ENCODE peak calls at places on chromosomes 1 and 21, in seven cellular contexts. N, M, P, Y, A, H and R are unnamed samples.

GRCh38 chr21:29148535-29148934 is 18.1 kb downstream of the MAP3K7CL start:
- DNase-seq in N (no peak), M (no peak), H (no peak), P (no peak), A (peak; percentile 65), Y (no peak), R (peak; percentile 42)

GRCh38 chr1:19396280-19396679 is 84.2 kb downstream of the SLC66A1 start:
- DNase-seq in P (no peak), Y (no peak), H (no peak), M (no peak), A (no peak), N (no peak), R (no peak)

GRCh38 chr1:22330092-22330762 is 121.4 kb upstream of the ZBTB40 start:
- DNase-seq in P (no peak), M (no peak), N (no peak), A (no peak), H (no peak), Y (no peak), R (no peak)

GRCh38 chr1:66478116-66478515 is 55.8 kb upstream of the SGIP1 start:
- DNase-seq in H (no peak), Y (peak; percentile 44), A (peak; percentile 58), M (no peak), N (no peak), P (no peak), R (peak; percentile 91)

GRCh38 chr1:25899792-25900191 is 6.4 kb downstream of the STMN1 start:
- DNase-seq in H (no peak), P (no peak), Y (no peak), A (no peak), M (no peak), N (no peak), R (no peak)

GRCh38 chr1:47898156-47898825 is 98.9 kb downstream of the TRABD2B start:
- DNase-seq in M (no peak), N (no peak), P (no peak), H (no peak), A (peak; percentile 52), Y (no peak), R (no peak)

GRCh38 chr1:3623441-3624150 is 1.2 kb upstream of the TPRG1L start:
- DNase-seq in M (no peak), H (no peak), N (no peak), A (no peak), P (peak; percentile 42), Y (no peak), R (no peak)

GRCh38 chr1:180215856-180216625 is 14.0 kb upstream of the LHX4 start:
- DNase-seq in P (no peak), H (no peak), N (no peak), A (no peak), M (no peak), Y (no peak), R (no peak)

GRCh38 chr1:147267711-147268110 is 25.2 kb downstream of the CHD1L start:
- DNase-seq in N (no peak), H (no peak), Y (no peak), M (no peak), P (no peak), A (no peak), R (no peak)

GRCh38 chr1:178055093-178055492 is 38.8 kb upstream of the RASAL2 start:
- DNase-seq in H (peak; percentile 12), M (no peak), P (peak; percentile 29), Y (peak; percentile 79), A (no peak), N (no peak), R (peak; percentile 56)

GRCh38 chr1:16375521-16376359 is 8.7 kb downstream of the SZRD1 start:
- DNase-seq in A (peak; percentile 87), M (no peak), P (no peak), Y (no peak), H (no peak), N (no peak), R (peak; percentile 85)

GRCh38 chr21:36478207-36478701 is 1.7 kb downstream of the CLDN14 start:
- DNase-seq in M (no peak), P (no peak), H (no peak), A (peak; percentile 90), N (peak; percentile 29), Y (peak; percentile 86), R (peak; percentile 61)

GRCh38 chr21:37915941-37916794 is at the start of gene KCNJ6:
- DNase-seq in H (no peak), M (no peak), P (peak; percentile 88), Y (peak; percentile 58), A (peak; percentile 60), N (no peak), R (peak; percentile 62)

GRCh38 chr21:41703857-41704501 is 62.9 kb downstream of the RIPK4 start:
- DNase-seq in H (peak; percentile 51), N (no peak), A (no peak), P (no peak), M (no peak), Y (no peak), R (no peak)

GRCh38 chr1:206897175-206897574 is at the start of gene IL24:
- DNase-seq in A (no peak), Y (no peak), M (no peak), H (no peak), N (no peak), P (no peak), R (peak; percentile 17)

GRCh38 chr1:47650205-47650604 is 212.4 kb downstream of the FOXD2 start:
- DNase-seq in H (no peak), N (peak; percentile 18), Y (peak; percentile 87), M (no peak), P (no peak), A (peak; percentile 91), R (peak; percentile 86)

GRCh38 chr1:230681599-230681998 is 32.3 kb downstream of the AGT start:
- DNase-seq in P (no peak), H (no peak), Y (peak; percentile 41), N (peak; percentile 42), A (peak; percentile 94), M (no peak), R (peak; percentile 83)

GRCh38 chr21:34886554-34887385 is 162.3 kb downstream of the RUNX1 start:
- DNase-seq in Y (no peak), A (peak; percentile 60), N (no peak), P (peak; percentile 67), H (peak; percentile 35), M (peak; percentile 30), R (peak; percentile 49)

GRCh38 chr1:57124170-57124569 is 158.4 kb upstream of the C8B start:
- DNase-seq in M (no peak), A (no peak), N (no peak), Y (no peak), P (no peak), H (no peak), R (no peak)

GRCh38 chr1:228073870-228074545 is 8.5 kb upstream of the ARF1 start:
- DNase-seq in P (peak; percentile 36), H (no peak), Y (no peak), A (no peak), N (no peak), M (no peak), R (peak; percentile 18)

GRCh38 chr1:95852483-95853070 is 618.6 kb downstream of the RWDD3 start:
- DNase-seq in A (no peak), Y (no peak), N (no peak), P (peak; percentile 3), M (no peak), H (no peak), R (no peak)

GRCh38 chr1:90902672-90903071 is 119.2 kb downstream of the ZNF644 start:
- DNase-seq in H (no peak), M (no peak), N (no peak), A (no peak), P (no peak), Y (no peak), R (no peak)

DNA sequence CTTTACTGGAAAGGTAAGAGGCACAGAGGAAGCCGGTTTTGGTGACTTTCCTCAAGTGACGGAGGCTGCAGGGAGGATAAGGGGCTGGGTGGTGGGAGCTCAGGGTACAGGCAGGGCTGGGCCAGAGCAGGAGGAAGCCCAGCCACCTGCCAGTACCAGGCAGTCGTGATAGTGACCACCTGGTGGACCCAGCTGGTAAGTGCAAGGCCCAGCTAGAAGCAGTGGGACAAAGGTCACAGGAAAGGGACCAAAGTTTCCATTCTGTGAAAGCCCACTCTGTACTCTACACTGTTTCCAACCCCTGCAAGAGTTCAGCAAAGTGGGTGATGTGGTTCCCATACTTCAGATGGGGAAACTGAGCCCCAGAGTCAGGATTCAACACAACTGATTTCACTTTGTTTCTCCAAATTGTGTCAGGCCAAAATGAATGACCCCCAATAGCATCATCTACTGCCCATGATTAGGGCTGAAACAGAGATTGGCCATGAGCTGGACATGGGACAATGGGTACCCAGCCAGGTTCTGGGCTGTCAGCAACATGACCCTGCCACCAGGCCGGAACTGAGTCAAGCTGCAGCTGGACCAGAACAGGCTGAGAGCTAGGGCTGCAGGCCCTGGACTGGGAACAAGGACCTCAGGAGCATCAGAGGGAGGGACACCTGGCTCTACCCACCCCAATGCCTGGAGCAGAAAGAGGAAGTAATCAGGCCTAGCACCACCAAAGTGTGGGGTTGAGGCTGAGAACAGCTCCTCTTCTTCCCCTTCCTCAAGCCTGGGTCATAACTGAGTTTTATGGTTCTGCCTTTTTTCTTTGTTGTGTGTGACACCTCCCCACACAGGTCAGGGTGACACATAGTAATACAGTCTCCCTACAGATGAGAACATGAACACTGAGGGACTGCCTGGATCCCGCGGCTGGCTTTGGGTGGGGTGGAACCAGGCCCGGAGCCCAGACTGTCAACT is 50.2 kb downstream of the KCNN3 start:
- DNase-seq in M (peak; percentile 37), Y (peak; percentile 32), P (peak; percentile 29), H (no peak), N (no peak), A (peak; percentile 23), R (peak; percentile 14)
- TF ChIP-seq CTCF in M (no peak), Y (peak; percentile 8), P (peak; percentile 53), H (peak; percentile 63), N (peak; percentile 21), A (peak; percentile 63), R (peak; percentile 61)

GRCh38 chr1:27496604-27497155 is 6.7 kb upstream of the WASF2 start:
- DNase-seq in A (peak; percentile 52), P (peak; percentile 59), M (no peak), N (no peak), H (no peak), Y (no peak), R (peak; percentile 78)
- TF ChIP-seq CTCF in A (peak; percentile 49), P (peak; percentile 45), M (no peak), N (peak; percentile 35), H (no peak), Y (no peak), R (peak; percentile 26)

GRCh38 chr1:62209931-62210595 is 15.4 kb downstream of the L1TD1 start:
- DNase-seq in H (no peak), N (no peak), Y (peak; percentile 25), M (no peak), P (no peak), A (no peak), R (peak; percentile 40)
- TF ChIP-seq CTCF in H (no peak), N (no peak), Y (no peak), M (no peak), P (no peak), A (no peak), R (no peak)

GRCh38 chr1:119004781-119005180 is 16.6 kb upstream of the TBX15 start:
- DNase-seq in M (no peak), Y (no peak), N (no peak), A (no peak), P (no peak), H (no peak), R (no peak)

GRCh38 chr1:119001181-119002018 is 13.3 kb upstream of the TBX15 start:
- DNase-seq in P (no peak), Y (no peak), A (peak; percentile 60), M (no peak), N (no peak), H (no peak), R (peak; percentile 59)

GRCh38 chr1:119004129-119004527 is 16.0 kb upstream of the TBX15 start:
- DNase-seq in P (no peak), N (no peak), M (no peak), Y (no peak), H (no peak), A (peak; percentile 62), R (no peak)

GRCh38 chr1:119005870-119006405 is 17.8 kb upstream of the TBX15 start:
- DNase-seq in A (no peak), Y (no peak), M (no peak), H (no peak), N (no peak), P (no peak), R (no peak)

GRCh38 chr1:119003413-119004128 is 15.4 kb upstream of the TBX15 start:
- DNase-seq in H (no peak), M (no peak), P (no peak), N (no peak), A (no peak), Y (no peak), R (no peak)
- TF ChIP-seq CTCF in H (no peak), M (no peak), P (no peak), N (no peak), A (peak; percentile 49), Y (no peak), R (no peak)